ENCODE peak calls at places on chromosomes 2 and 18, in eight cellular contexts. J, D, W, A, U, X, C and I are unnamed samples.

GRCh38 chr2:217790195-217790594 is 212.6 kb downstream of the TNS1 start:
- DNase-seq in J (peak; percentile 71), D (peak; percentile 61), W (no peak), A (no peak), U (no peak), X (no peak), C (no peak), I (peak; percentile 14)

GRCh38 chr2:240477916-240478315 is 42.5 kb downstream of the GPC1 start:
- DNase-seq in J (peak; percentile 28), D (no peak), W (no peak), A (no peak), U (no peak), X (no peak), C (no peak), I (no peak)

GRCh38 chr2:72138011-72138881 is 9.4 kb downstream of the CYP26B1 start:
- DNase-seq in J (peak; percentile 75), D (peak; percentile 55), W (peak; percentile 8), A (peak; percentile 45), U (peak; percentile 45), X (no peak), C (no peak), I (peak; percentile 9)

GRCh38 chr2:14516844-14517243 is 115.7 kb upstream of the LRATD1 start:
- DNase-seq in J (no peak), D (no peak), W (no peak), A (no peak), U (no peak), X (peak; percentile 99), C (no peak), I (no peak)

GRCh38 chr2:241344925-241345651 is 11.0 kb upstream of the FARP2 start:
- DNase-seq in J (no peak), D (no peak), W (no peak), A (no peak), U (no peak), X (peak; percentile 51), C (no peak), I (no peak)

GRCh38 chr2:102025016-102025491 is 33.3 kb downstream of the IL1R2 start:
- DNase-seq in J (no peak), D (no peak), W (no peak), A (no peak), U (no peak), X (peak; percentile 49), C (no peak), I (no peak)

GRCh38 chr2:105391058-105391627 is 7.7 kb downstream of the FHL2 start:
- DNase-seq in J (no peak), D (no peak), W (no peak), A (peak; percentile 53), U (peak; percentile 20), X (peak; percentile 84), C (peak; percentile 7), I (no peak)

GRCh38 chr18:61643884-61644647 is 248.7 kb downstream of the RNF152 start:
- DNase-seq in J (no peak), D (no peak), W (no peak), A (no peak), U (no peak), X (no peak), C (no peak), I (no peak)

GRCh38 chr18:46051731-46052461 is 20.2 kb downstream of the PSTPIP2 start:
- DNase-seq in J (no peak), D (no peak), W (no peak), A (peak; percentile 37), U (no peak), X (peak; percentile 93), C (no peak), I (no peak)

GRCh38 chr2:23425338-23425871 is 40.4 kb downstream of the KLHL29 start:
- DNase-seq in J (peak; percentile 56), D (peak; percentile 58), W (no peak), A (no peak), U (no peak), X (no peak), C (no peak), I (no peak)

GRCh38 chr2:68579689-68580088 is 63.7 kb upstream of the PROKR1 start:
- DNase-seq in J (no peak), D (no peak), W (no peak), A (no peak), U (no peak), X (no peak), C (no peak), I (no peak)

GRCh38 chr2:218209078-218209477 is 7.9 kb upstream of the ARPC2 start:
- DNase-seq in J (no peak), D (no peak), W (no peak), A (no peak), U (no peak), X (no peak), C (no peak), I (no peak)

DNA sequence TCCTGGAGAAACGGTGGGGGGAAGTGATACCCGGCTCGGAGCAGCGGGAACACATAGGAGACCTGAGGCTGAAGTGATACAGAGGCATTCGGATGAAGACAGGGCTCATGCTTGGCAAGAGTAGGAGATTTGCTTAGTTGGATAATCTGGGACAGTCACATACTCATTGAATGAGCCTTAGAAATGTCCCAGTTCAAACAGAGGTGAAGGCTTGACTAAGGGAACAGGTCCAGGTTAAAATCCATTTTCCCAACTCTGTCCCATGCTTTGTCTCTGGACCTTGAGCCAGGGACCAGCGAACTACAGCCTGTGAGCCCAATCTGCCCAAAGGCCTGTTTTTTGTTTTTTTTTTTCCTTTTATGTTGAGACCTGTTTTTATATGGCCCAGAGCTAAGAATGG is 1.3 kb downstream of the UGT1A6 start:
- DNase-seq in J (no peak), D (no peak), W (no peak), A (no peak), U (no peak), X (no peak), C (no peak), I (no peak)
- TF ChIP-seq POLR2A in J (no peak), D (no peak), W (no peak), A (no peak), U (no peak), X (no peak), C (no peak), I (no peak)

DNA sequence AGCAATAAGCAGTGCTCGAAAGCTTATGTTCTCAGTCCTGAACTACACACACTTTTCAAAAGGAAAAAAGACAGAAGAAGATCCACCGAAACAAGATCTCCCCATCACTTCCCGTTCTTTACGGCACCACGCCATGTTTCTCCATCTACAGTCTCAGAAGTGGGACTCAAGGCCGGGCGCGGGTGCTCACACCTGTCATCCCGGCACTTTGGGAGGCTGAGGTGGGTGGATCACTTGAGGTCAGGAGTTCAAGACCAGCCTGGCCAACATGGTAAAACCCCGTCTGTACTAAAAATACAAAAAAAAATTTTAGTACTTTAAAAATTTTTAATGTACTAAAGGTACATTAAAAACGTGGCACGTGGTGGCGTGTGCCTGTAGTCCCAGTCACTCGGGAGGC is 31.2 kb downstream of the ZNF516 start:
- DNase-seq in J (no peak), D (no peak), W (no peak), A (no peak), U (no peak), X (no peak), C (no peak), I (no peak)
- H3K4me1 ChIP-seq in J (peaks cover 62% of the 10 kb centered on the region), D (peaks cover 53% of the 10 kb centered on the region), W (peaks cover 63% of the 10 kb centered on the region), A (peaks cover 17% of the 10 kb centered on the region), U (peaks cover 26% of the 10 kb centered on the region), X (peaks cover 22% of the 10 kb centered on the region), C (peaks cover 6% of the 10 kb centered on the region), I (peaks cover 14% of the 10 kb centered on the region)

GRCh38 chr18:49393011-49393410 is 67.4 kb downstream of the DYM start:
- DNase-seq in J (no peak), D (no peak), W (no peak), A (no peak), U (no peak), X (no peak), C (no peak), I (no peak)

GRCh38 chr18:49400398-49401072 is 59.9 kb downstream of the DYM start:
- DNase-seq in J (no peak), D (no peak), W (no peak), A (peak; percentile 4), U (no peak), X (peak; percentile 48), C (no peak), I (no peak)

GRCh38 chr18:49398331-49398730 is 62.1 kb downstream of the DYM start:
- DNase-seq in J (no peak), D (no peak), W (no peak), A (no peak), U (no peak), X (no peak), C (no peak), I (no peak)

GRCh38 chr18:49394191-49394590 is 66.3 kb downstream of the DYM start:
- DNase-seq in J (no peak), D (no peak), W (no peak), A (no peak), U (no peak), X (no peak), C (no peak), I (no peak)

DNA sequence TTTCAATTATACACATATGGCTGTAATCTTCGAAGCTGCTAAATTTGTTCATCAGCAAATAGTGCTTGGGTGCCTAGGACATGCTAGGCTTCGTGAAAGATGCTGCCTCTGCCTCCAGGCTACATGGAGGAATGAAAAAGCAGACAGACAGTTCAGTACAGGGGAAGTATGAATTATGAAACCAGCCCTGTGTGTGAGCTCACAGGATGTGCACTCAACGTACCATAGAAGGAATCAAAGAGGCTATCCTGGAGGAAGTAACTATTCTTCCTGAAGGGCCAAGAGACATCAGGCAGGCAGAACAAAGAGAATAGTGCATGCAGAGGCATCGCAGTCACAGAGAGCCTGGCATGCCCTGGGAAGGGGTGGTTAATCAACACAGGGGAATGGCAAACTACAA is 61.4 kb downstream of the DYM start:
- DNase-seq in J (no peak), D (peak; percentile 69), W (no peak), A (no peak), U (no peak), X (peak; percentile 13), C (no peak), I (no peak)
- TF ChIP-seq POLR2A in J (no peak), D (no peak), W (no peak), A (no peak), U (no peak), X (no peak), C (no peak), I (no peak)

DNA sequence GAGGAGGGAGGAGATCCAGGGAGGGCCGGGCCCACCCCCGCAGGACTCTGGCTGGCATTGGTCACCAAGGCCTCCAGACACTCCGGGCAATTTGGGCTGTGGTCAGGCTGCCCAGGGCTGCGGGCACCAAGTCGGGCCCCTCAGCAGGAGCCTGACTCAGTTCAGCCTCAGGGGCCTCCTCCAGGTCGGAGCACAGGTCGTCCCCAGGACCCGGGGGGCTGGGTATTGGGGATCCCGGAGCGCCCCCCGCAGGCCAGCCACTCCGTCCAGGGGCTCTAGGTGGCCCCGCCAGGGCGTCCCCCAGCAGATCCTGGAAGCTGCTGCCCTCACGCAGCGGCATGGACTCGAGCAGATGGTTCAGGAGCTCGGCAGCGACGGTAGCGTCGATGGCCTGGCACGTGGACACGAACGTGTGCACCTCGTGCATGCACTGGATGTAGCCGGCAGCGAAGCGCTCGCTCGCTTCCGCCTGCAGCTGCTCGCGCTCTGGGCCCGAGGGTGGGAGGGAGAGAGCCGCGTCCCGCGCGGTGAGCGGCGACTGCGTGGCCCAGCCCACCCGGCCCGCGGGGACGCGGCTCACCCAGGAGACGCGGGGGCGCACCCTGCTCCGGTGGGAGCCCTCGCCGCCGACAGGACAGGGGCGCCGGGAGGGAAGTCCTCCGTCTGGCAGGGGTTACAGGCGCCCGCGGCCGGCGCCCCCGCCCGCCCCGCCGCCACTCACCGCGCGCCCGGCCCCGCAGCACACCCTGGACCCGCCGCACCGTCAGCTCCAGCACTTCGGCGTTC is 879 bp downstream of the HES6 start:
- DNase-seq in J (peak; percentile 90), D (peak; percentile 72), W (no peak), A (no peak), U (peak; percentile 59), X (no peak), C (peak; percentile 43), I (no peak)
- H3K4me1 ChIP-seq in J (peaks cover 60% of the 10 kb centered on the region), D (peaks cover 47% of the 10 kb centered on the region), W (peaks cover 43% of the 10 kb centered on the region), A (peaks cover 9% of the 10 kb centered on the region), U (peaks cover 37% of the 10 kb centered on the region), X (peaks cover 4% of the 10 kb centered on the region), C (peaks cover 42% of the 10 kb centered on the region), I (peaks cover 11% of the 10 kb centered on the region)